ENCODE peak calls at places on chromosome 19, in six cellular contexts. One of them, this sample, is unnamed.

GRCh38 chr19:35768082-35768421 is 7.3 kb upstream of the ARHGAP33 start:
- DNase-seq in frontal cortex: no peak
- DNase-seq in NCI-H187: no peak
- DNase-seq in stimulated activated CD4-positive, alpha-beta T cell treated with anti-CD3 and anti-CD28 coated beads, Interleukin-15, amount 100 ng/mL, for 1 hour: no peak
- DNase-seq in DMS153: no peak
- DNase-seq in EH: no peak
- DNase-seq in this sample: no peak

GRCh38 chr19:54905908-54906511 is at the start of gene NCR1:
- DNase-seq in DMS153: no peak
- DNase-seq in stimulated activated CD4-positive, alpha-beta T cell treated with anti-CD3 and anti-CD28 coated beads, Interleukin-15, amount 100 ng/mL, for 1 hour: no peak
- DNase-seq in EH: no peak
- DNase-seq in NCI-H187: no peak
- DNase-seq in frontal cortex: no peak
- DNase-seq in this sample: no peak

GRCh38 chr19:32067686-32068085 is 277.7 kb upstream of the ZNF507 start:
- DNase-seq in frontal cortex: no peak
- DNase-seq in stimulated activated CD4-positive, alpha-beta T cell treated with anti-CD3 and anti-CD28 coated beads, Interleukin-15, amount 100 ng/mL, for 1 hour: no peak
- DNase-seq in EH: no peak
- DNase-seq in NCI-H187: no peak
- DNase-seq in DMS153: no peak
- DNase-seq in this sample: no peak

GRCh38 chr19:13024958-13025653 is 29.8 kb downstream of the NFIX start:
- DNase-seq in frontal cortex: no peak
- DNase-seq in NCI-H187: no peak
- DNase-seq in DMS153: peak; percentile 33
- DNase-seq in EH: peak; percentile 47
- DNase-seq in stimulated activated CD4-positive, alpha-beta T cell treated with anti-CD3 and anti-CD28 coated beads, Interleukin-15, amount 100 ng/mL, for 1 hour: no peak
- DNase-seq in this sample: no peak

GRCh38 chr19:51394045-51394836 is 3.9 kb upstream of the C19orf84 start:
- DNase-seq in EH: peak; percentile 99
- DNase-seq in DMS153: peak; percentile 99
- DNase-seq in stimulated activated CD4-positive, alpha-beta T cell treated with anti-CD3 and anti-CD28 coated beads, Interleukin-15, amount 100 ng/mL, for 1 hour: peak; percentile 65
- DNase-seq in NCI-H187: no peak
- DNase-seq in frontal cortex: peak; percentile 95
- DNase-seq in this sample: peak; percentile 99

GRCh38 chr19:51200071-51200470 is 24.8 kb upstream of the CD33 start:
- DNase-seq in frontal cortex: no peak
- DNase-seq in DMS153: no peak
- DNase-seq in NCI-H187: no peak
- DNase-seq in EH: no peak
- DNase-seq in stimulated activated CD4-positive, alpha-beta T cell treated with anti-CD3 and anti-CD28 coated beads, Interleukin-15, amount 100 ng/mL, for 1 hour: no peak
- DNase-seq in this sample: no peak

GRCh38 chr19:29665826-29666633 is 769 bp downstream of the PLEKHF1 start:
- DNase-seq in NCI-H187: no peak
- DNase-seq in frontal cortex: no peak
- DNase-seq in EH: peak; percentile 74
- DNase-seq in stimulated activated CD4-positive, alpha-beta T cell treated with anti-CD3 and anti-CD28 coated beads, Interleukin-15, amount 100 ng/mL, for 1 hour: no peak
- DNase-seq in DMS153: no peak
- DNase-seq in this sample: no peak

GRCh38 chr19:6215701-6216235 is 64.0 kb downstream of the MLLT1 start:
- DNase-seq in frontal cortex: no peak
- DNase-seq in EH: no peak
- DNase-seq in stimulated activated CD4-positive, alpha-beta T cell treated with anti-CD3 and anti-CD28 coated beads, Interleukin-15, amount 100 ng/mL, for 1 hour: no peak
- DNase-seq in DMS153: no peak
- DNase-seq in NCI-H187: no peak
- DNase-seq in this sample: no peak

GRCh38 chr19:39045506-39045905 is 13.2 kb upstream of the FBXO27 start:
- DNase-seq in DMS153: no peak
- DNase-seq in EH: no peak
- DNase-seq in frontal cortex: no peak
- DNase-seq in stimulated activated CD4-positive, alpha-beta T cell treated with anti-CD3 and anti-CD28 coated beads, Interleukin-15, amount 100 ng/mL, for 1 hour: no peak
- DNase-seq in NCI-H187: no peak
- DNase-seq in this sample: no peak

GRCh38 chr19:33962161-33962560 is 165.5 kb downstream of the KCTD15 start:
- DNase-seq in frontal cortex: no peak
- DNase-seq in stimulated activated CD4-positive, alpha-beta T cell treated with anti-CD3 and anti-CD28 coated beads, Interleukin-15, amount 100 ng/mL, for 1 hour: no peak
- DNase-seq in NCI-H187: no peak
- DNase-seq in EH: no peak
- DNase-seq in DMS153: no peak
- DNase-seq in this sample: no peak

GRCh38 chr19:33405491-33406461 is 32.3 kb downstream of the CEBPG start:
- DNase-seq in NCI-H187: no peak
- DNase-seq in stimulated activated CD4-positive, alpha-beta T cell treated with anti-CD3 and anti-CD28 coated beads, Interleukin-15, amount 100 ng/mL, for 1 hour: no peak
- DNase-seq in EH: no peak
- DNase-seq in frontal cortex: peak; percentile 29
- DNase-seq in DMS153: no peak
- DNase-seq in this sample: no peak

GRCh38 chr19:23817519-23817918 is 58.8 kb upstream of the ZNF681 start:
- DNase-seq in EH: peak; percentile 6
- DNase-seq in DMS153: no peak
- DNase-seq in stimulated activated CD4-positive, alpha-beta T cell treated with anti-CD3 and anti-CD28 coated beads, Interleukin-15, amount 100 ng/mL, for 1 hour: no peak
- DNase-seq in NCI-H187: no peak
- DNase-seq in frontal cortex: no peak
- DNase-seq in this sample: no peak

GRCh38 chr19:54462713-54463530 is 656 bp downstream of the LENG9 start:
- DNase-seq in DMS153: no peak
- DNase-seq in NCI-H187: no peak
- DNase-seq in EH: peak; percentile 77
- DNase-seq in frontal cortex: no peak
- DNase-seq in stimulated activated CD4-positive, alpha-beta T cell treated with anti-CD3 and anti-CD28 coated beads, Interleukin-15, amount 100 ng/mL, for 1 hour: peak; percentile 41
- DNase-seq in this sample: peak; percentile 67

GRCh38 chr19:43618921-43619261 is 538 bp downstream of the ZNF428 start:
- DNase-seq in DMS153: peak; percentile 31
- DNase-seq in EH: no peak
- DNase-seq in stimulated activated CD4-positive, alpha-beta T cell treated with anti-CD3 and anti-CD28 coated beads, Interleukin-15, amount 100 ng/mL, for 1 hour: no peak
- DNase-seq in NCI-H187: peak; percentile 63
- DNase-seq in frontal cortex: no peak
- DNase-seq in this sample: peak; percentile 77

GRCh38 chr19:43489310-43489709 is 15.2 kb downstream of the PHLDB3 start:
- DNase-seq in stimulated activated CD4-positive, alpha-beta T cell treated with anti-CD3 and anti-CD28 coated beads, Interleukin-15, amount 100 ng/mL, for 1 hour: no peak
- DNase-seq in DMS153: no peak
- DNase-seq in EH: no peak
- DNase-seq in frontal cortex: no peak
- DNase-seq in NCI-H187: no peak
- DNase-seq in this sample: no peak

GRCh38 chr19:36605839-36606478 is 846 bp downstream of the ZNF382 start:
- DNase-seq in DMS153: no peak
- DNase-seq in stimulated activated CD4-positive, alpha-beta T cell treated with anti-CD3 and anti-CD28 coated beads, Interleukin-15, amount 100 ng/mL, for 1 hour: no peak
- DNase-seq in frontal cortex: no peak
- DNase-seq in NCI-H187: no peak
- DNase-seq in EH: no peak
- DNase-seq in this sample: no peak

GRCh38 chr19:9523885-9524474 is 14.5 kb downstream of the ZNF426 start:
- DNase-seq in NCI-H187: no peak
- DNase-seq in DMS153: no peak
- DNase-seq in EH: no peak
- DNase-seq in frontal cortex: no peak
- DNase-seq in stimulated activated CD4-positive, alpha-beta T cell treated with anti-CD3 and anti-CD28 coated beads, Interleukin-15, amount 100 ng/mL, for 1 hour: no peak
- DNase-seq in this sample: no peak

GRCh38 chr19:33152178-33152577 is 20.3 kb downstream of the WDR88 start:
- DNase-seq in EH: no peak
- DNase-seq in NCI-H187: no peak
- DNase-seq in frontal cortex: no peak
- DNase-seq in stimulated activated CD4-positive, alpha-beta T cell treated with anti-CD3 and anti-CD28 coated beads, Interleukin-15, amount 100 ng/mL, for 1 hour: no peak
- DNase-seq in DMS153: no peak
- DNase-seq in this sample: no peak

GRCh38 chr19:21947775-21948174 is 63.0 kb downstream of the ZNF208 start:
- DNase-seq in stimulated activated CD4-positive, alpha-beta T cell treated with anti-CD3 and anti-CD28 coated beads, Interleukin-15, amount 100 ng/mL, for 1 hour: no peak
- DNase-seq in DMS153: no peak
- DNase-seq in NCI-H187: no peak
- DNase-seq in frontal cortex: no peak
- DNase-seq in EH: no peak
- DNase-seq in this sample: no peak

GRCh38 chr19:17802137-17802858 is 7.4 kb downstream of the B3GNT3 start:
- DNase-seq in frontal cortex: no peak
- DNase-seq in EH: no peak
- DNase-seq in stimulated activated CD4-positive, alpha-beta T cell treated with anti-CD3 and anti-CD28 coated beads, Interleukin-15, amount 100 ng/mL, for 1 hour: no peak
- DNase-seq in NCI-H187: no peak
- DNase-seq in DMS153: no peak
- DNase-seq in this sample: no peak

GRCh38 chr19:45526143-45526542 is 18.9 kb downstream of the VASP start:
- DNase-seq in frontal cortex: peak; percentile 69
- DNase-seq in DMS153: peak; percentile 23
- DNase-seq in EH: peak; percentile 85
- DNase-seq in NCI-H187: peak; percentile 58
- DNase-seq in stimulated activated CD4-positive, alpha-beta T cell treated with anti-CD3 and anti-CD28 coated beads, Interleukin-15, amount 100 ng/mL, for 1 hour: no peak
- DNase-seq in this sample: peak; percentile 76

GRCh38 chr19:6464070-6464873 is at the start of gene CRB3:
- DNase-seq in NCI-H187: peak; percentile 53
- DNase-seq in frontal cortex: no peak
- DNase-seq in DMS153: peak; percentile 82
- DNase-seq in stimulated activated CD4-positive, alpha-beta T cell treated with anti-CD3 and anti-CD28 coated beads, Interleukin-15, amount 100 ng/mL, for 1 hour: peak; percentile 15
- DNase-seq in EH: no peak
- DNase-seq in this sample: peak; percentile 11

GRCh38 chr19:1451916-1452801 is 2.2 kb downstream of the APC2 start:
- DNase-seq in DMS153: no peak
- DNase-seq in stimulated activated CD4-positive, alpha-beta T cell treated with anti-CD3 and anti-CD28 coated beads, Interleukin-15, amount 100 ng/mL, for 1 hour: no peak
- DNase-seq in NCI-H187: no peak
- DNase-seq in EH: no peak
- DNase-seq in frontal cortex: peak; percentile 72
- DNase-seq in this sample: no peak

GRCh38 chr19:45090034-45090433 is 2.9 kb upstream of the PPP1R37 start:
- DNase-seq in EH: no peak
- DNase-seq in DMS153: no peak
- DNase-seq in NCI-H187: no peak
- DNase-seq in stimulated activated CD4-positive, alpha-beta T cell treated with anti-CD3 and anti-CD28 coated beads, Interleukin-15, amount 100 ng/mL, for 1 hour: no peak
- DNase-seq in frontal cortex: no peak
- DNase-seq in this sample: no peak

GRCh38 chr19:40347476-40348124 is 597 bp downstream of the C19orf47 start:
- DNase-seq in DMS153: no peak
- DNase-seq in stimulated activated CD4-positive, alpha-beta T cell treated with anti-CD3 and anti-CD28 coated beads, Interleukin-15, amount 100 ng/mL, for 1 hour: no peak
- DNase-seq in EH: no peak
- DNase-seq in NCI-H187: no peak
- DNase-seq in frontal cortex: no peak
- DNase-seq in this sample: no peak

This sample was measured in NCI-H1930.